ENCODE peak calls at places on chromosomes 5 and 9, in seven cellular contexts. S, K, W, C, U, N and Y are unnamed samples.

GRCh38 chr5:171315386-171315891 is 6.4 kb downstream of the TLX3 start:
- DNase-seq in W (no peak), K (no peak), S (no peak), U (no peak), N (no peak), C (no peak), Y (peak)

GRCh38 chr5:76479973-76480667 is 77.0 kb downstream of the IQGAP2 start:
- DNase-seq in S (no peak), W (peak), N (no peak), K (peak), U (no peak), C (no peak), Y (no peak)

GRCh38 chr5:173686950-173687349 is 70.5 kb upstream of the BOD1 start:
- DNase-seq in W (no peak), N (no peak), U (no peak), S (no peak), C (no peak), K (no peak), Y (no peak)

GRCh38 chr5:115402822-115403577 is 106.5 kb upstream of the CCDC112 start:
- DNase-seq in U (no peak), N (no peak), W (no peak), K (no peak), C (no peak), S (no peak), Y (no peak)

GRCh38 chr5:127290019-127290945 is at the start of gene MEGF10:
- DNase-seq in W (peak), N (no peak), K (peak), C (no peak), U (no peak), S (peak), Y (no peak)

GRCh38 chr9:17013010-17013409 is 121.8 kb upstream of the CNTLN start:
- DNase-seq in N (no peak), K (no peak), U (no peak), W (no peak), C (no peak), S (no peak), Y (no peak)

GRCh38 chr9:80156725-80157124 is 585.0 kb downstream of the TLE4 start:
- DNase-seq in C (no peak), U (no peak), S (no peak), K (no peak), W (no peak), N (no peak), Y (no peak)

GRCh38 chr5:43000198-43000840 is 39.8 kb downstream of the ANXA2R start:
- DNase-seq in S (no peak), U (no peak), C (no peak), N (no peak), K (no peak), W (no peak), Y (peak)

GRCh38 chr9:34514401-34514800 is 8.4 kb downstream of the ENHO start:
- DNase-seq in N (no peak), K (no peak), S (no peak), U (no peak), C (no peak), W (no peak), Y (no peak)

GRCh38 chr5:156834916-156835315 is 15.2 kb upstream of the PPP1R2B start:
- DNase-seq in W (peak), K (no peak), N (no peak), C (no peak), S (no peak), U (no peak), Y (no peak)

GRCh38 chr5:68287976-68288755 is 72.6 kb downstream of the PIK3R1 start:
- DNase-seq in U (no peak), N (peak), S (no peak), K (peak), C (peak), W (peak), Y (peak)

GRCh38 chr9:118567861-118568260 is 801.4 kb downstream of the BRINP1 start:
- DNase-seq in U (no peak), C (no peak), K (no peak), S (no peak), N (no peak), W (no peak), Y (no peak)

GRCh38 chr9:37575921-37576721 is at the start of gene FBXO10:
- DNase-seq in U (no peak), W (peak), C (peak), S (peak), N (peak), K (no peak), Y (peak)
- TF ChIP-seq POLR2A in U (no peak), W (peak), C (no peak), S (no peak), N (no peak), K (no peak), Y (no peak)

GRCh38 chr5:122311400-122311887 is 593 bp upstream of the SNCAIP start:
- DNase-seq in N (peak), C (peak), K (no peak), W (no peak), U (no peak), S (no peak), Y (no peak)
- H3K4me3 ChIP-seq in N (peak), C (peak), K (no peak), W (peak), U (peak), S (peak), Y (peak)

DNA sequence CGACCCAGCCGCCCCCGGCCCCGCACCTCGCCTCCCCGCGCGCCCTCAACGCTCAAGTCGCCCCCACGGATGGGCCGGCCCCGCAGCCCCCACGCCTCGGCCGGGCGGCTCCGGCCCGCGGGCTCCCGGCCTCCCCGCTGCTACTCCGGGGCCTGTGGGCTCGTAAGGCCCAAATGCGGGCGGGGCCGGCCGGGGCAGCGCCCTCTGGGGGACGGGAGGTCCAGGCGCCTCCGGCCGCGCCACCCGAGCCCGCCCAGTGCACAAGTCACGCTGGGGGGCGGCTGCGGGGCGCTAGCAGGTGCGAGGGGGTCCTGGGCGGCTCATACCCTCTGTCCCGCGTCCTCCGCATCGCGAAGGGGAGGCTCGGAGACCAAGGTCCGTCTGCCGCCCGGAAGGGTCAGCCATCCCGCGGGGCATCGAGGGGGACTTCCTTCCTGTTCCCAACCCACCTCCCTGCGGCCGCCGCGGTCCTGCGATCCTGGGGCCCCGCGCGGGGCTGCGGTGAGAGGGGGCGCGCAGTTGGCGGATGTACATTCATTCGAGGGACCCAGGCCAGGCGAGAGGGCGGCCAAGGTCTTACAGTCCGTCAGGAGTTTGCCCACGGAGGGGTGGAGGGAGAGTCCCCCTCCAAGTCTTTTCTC is at the start of gene CIZ1:
- DNase-seq in C (peak), N (peak), S (peak), K (peak), W (peak), U (peak), Y (no peak)
- TF ChIP-seq POLR2A in C (peak), N (no peak), S (no peak), K (no peak), W (peak), U (peak), Y (no peak)

DNA sequence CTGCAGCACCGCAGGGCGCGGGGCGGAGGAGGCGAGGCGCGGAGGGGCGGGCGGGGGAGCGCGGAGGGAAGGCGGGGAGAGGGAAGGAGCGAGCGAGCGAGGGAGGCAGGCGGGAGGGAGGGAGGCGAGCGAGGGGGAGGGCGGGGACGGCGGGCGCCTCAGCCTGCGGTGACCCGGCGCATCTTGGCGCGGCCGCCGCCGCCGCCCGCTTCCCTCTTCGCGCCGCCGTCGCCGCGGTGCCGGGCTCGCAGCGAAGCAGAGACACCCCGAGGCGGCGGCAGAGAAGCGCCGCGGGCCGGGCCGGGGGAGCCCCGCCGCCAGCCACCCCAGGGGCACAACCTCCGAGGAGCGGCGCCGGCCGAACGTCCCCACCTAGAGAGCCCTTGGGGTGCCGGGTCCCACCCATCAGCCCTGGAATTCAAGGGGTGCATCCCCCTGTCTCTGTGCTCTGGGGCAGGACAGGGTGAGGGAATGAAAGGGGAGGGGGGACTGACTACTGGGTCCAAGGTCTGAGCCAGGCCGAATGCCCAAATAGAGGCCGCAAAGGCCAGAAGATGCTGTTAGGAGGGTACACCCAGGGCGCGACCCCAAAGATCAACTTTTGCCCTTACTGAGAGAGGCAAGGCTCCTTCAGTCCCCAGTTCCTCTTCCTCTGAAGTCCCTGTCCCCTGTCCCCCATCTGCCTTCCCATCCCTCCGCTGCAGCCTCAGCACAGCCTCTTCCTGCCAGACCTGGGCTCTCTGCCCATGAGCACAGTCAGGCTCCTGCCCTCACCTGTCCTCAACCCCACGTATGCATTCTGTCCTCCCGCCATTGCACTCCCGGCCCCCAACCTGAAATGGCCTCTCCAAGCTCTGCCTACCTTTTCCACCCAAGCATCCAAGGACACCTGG is at the start of gene ADAMTS2:
- DNase-seq in N (peak), S (no peak), W (peak), U (no peak), C (peak), K (peak), Y (no peak)
- H3K4me3 ChIP-seq in N (peak), S (peak), W (peak), U (no peak), C (peak), K (no peak), Y (peak)

GRCh38 chr9:38620483-38621433 is at the start of gene ANKRD18A:
- DNase-seq in S (no peak), W (peak), C (peak), N (peak), U (peak), K (no peak), Y (peak)
- TF ChIP-seq POLR2A in S (no peak), W (peak), C (no peak), N (no peak), U (peak), K (no peak), Y (no peak)

DNA sequence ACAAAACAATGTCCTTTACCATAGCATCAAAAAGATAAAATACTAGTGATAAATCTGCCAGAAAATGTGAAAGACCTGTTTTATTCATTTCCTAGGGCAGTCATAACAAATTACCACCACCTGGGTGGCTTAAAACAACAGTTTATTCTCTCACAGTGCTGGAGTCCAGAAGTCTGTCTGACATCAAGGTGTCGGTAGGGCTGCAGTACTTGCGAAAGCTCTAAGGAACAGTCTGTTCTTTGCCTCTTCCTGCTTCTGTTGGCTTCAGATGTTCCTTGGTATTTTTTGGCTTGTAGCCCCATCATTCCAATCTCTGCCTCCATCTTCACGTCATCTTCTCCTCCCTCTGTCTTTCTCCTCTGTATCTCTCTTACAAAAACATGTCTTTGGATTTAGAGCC is 51.0 kb downstream of the PTPDC1 start:
- DNase-seq in S (peak), W (no peak), N (peak), U (no peak), K (no peak), C (no peak), Y (no peak)
- H3K4me3 ChIP-seq in S (no peak), W (no peak), N (no peak), U (no peak), K (no peak), C (no peak), Y (no peak)

GRCh38 chr5:102622244-102622643 is 123.4 kb upstream of the SLCO6A1 start:
- DNase-seq in K (no peak), C (no peak), S (no peak), W (no peak), N (no peak), U (no peak), Y (no peak)
- TF ChIP-seq POLR2A in K (no peak), C (no peak), S (no peak), W (no peak), N (no peak), U (no peak), Y (no peak)

DNA sequence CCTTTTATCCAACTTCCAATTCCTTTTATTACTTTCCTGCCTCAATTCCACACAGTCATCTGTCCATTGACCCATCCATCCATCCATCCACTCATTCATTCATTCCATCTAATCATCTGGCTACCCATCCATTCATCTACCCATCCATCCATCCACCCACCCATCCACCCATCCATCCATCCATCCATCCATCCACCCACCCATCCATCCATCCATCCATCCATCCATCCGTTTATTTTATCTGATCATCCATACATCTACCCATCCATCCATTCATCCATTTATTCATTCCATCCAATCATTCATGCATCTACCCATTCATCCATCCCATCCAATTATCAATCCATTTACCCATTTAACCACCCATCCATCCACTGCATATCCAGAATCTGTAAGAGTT is 11.6 kb downstream of the PAEP start:
- DNase-seq in W (no peak), C (no peak), N (no peak), U (no peak), K (no peak), S (no peak), Y (no peak)
- H3K4me3 ChIP-seq in W (no peak), C (no peak), N (no peak), U (no peak), K (no peak), S (no peak), Y (no peak)